ENCODE peak calls at places on chromosomes 5 and 9, in six cellular contexts. P, U, S, T, L and A are unnamed samples.

GRCh38 chr5:134463991-134464760 is 52.5 kb upstream of the CDKN2AIPNL start:
- DNase-seq in P (no peak), U (no peak), S (no peak), T (no peak), L (peak), A (peak)

GRCh38 chr9:75001719-75002421 is 26.2 kb downstream of the CARNMT1 start:
- DNase-seq in P (peak), U (no peak), S (peak), T (no peak), L (peak), A (peak)

GRCh38 chr5:58459860-58460726 is at the start of gene PLK2:
- DNase-seq in P (peak), U (peak), S (peak), T (peak), L (no peak), A (peak)

GRCh38 chr5:7742241-7742656 is 108.7 kb downstream of the CFAP90 start:
- DNase-seq in P (no peak), U (no peak), S (no peak), T (no peak), L (no peak), A (no peak)

GRCh38 chr5:90367879-90368278 is 41.7 kb downstream of the CETN3 start:
- DNase-seq in P (no peak), U (no peak), S (no peak), T (no peak), L (no peak), A (no peak)

GRCh38 chr9:37946041-37946440 is 42.1 kb upstream of the SLC25A51 start:
- DNase-seq in P (no peak), U (no peak), S (no peak), T (no peak), L (no peak), A (no peak)

GRCh38 chr5:56522972-56523371 is 289.8 kb upstream of the ANKRD55 start:
- DNase-seq in P (no peak), U (no peak), S (no peak), T (no peak), L (no peak), A (no peak)

GRCh38 chr9:5510360-5510931 is at the start of gene PDCD1LG2:
- DNase-seq in P (peak), U (no peak), S (peak), T (no peak), L (no peak), A (no peak)

GRCh38 chr9:93184439-93185221 is 691 bp downstream of the WNK2 start:
- DNase-seq in P (no peak), U (no peak), S (no peak), T (no peak), L (no peak), A (peak)

GRCh38 chr9:113992276-113992951 is 85.7 kb downstream of the AMBP start:
- DNase-seq in P (no peak), U (no peak), S (no peak), T (no peak), L (no peak), A (no peak)

GRCh38 chr9:89039664-89040063 is 48.4 kb downstream of the S1PR3 start:
- DNase-seq in P (no peak), U (no peak), S (no peak), T (no peak), L (no peak), A (no peak)

GRCh38 chr5:72837524-72838096 is 21.1 kb downstream of the TNPO1 start:
- DNase-seq in P (no peak), U (no peak), S (no peak), T (no peak), L (no peak), A (no peak)

GRCh38 chr5:132488590-132488989 is 2.0 kb downstream of the IRF1 start:
- DNase-seq in P (no peak), U (no peak), S (no peak), T (no peak), L (no peak), A (no peak)

GRCh38 chr9:6243746-6244145 is 28.1 kb downstream of the IL33 start:
- DNase-seq in P (no peak), U (no peak), S (no peak), T (no peak), L (no peak), A (no peak)

GRCh38 chr9:113823421-113823820 is 52.7 kb upstream of the ZNF618 start:
- DNase-seq in P (no peak), U (no peak), S (no peak), T (no peak), L (no peak), A (no peak)

GRCh38 chr9:107784235-107784958 is 294.8 kb upstream of the KLF4 start:
- DNase-seq in P (peak), U (no peak), S (peak), T (no peak), L (no peak), A (peak)

GRCh38 chr9:93061791-93062299 is 3.3 kb downstream of the SUSD3 start:
- DNase-seq in P (no peak), U (no peak), S (no peak), T (no peak), L (peak), A (no peak)

GRCh38 chr9:97954550-97954989 is 16.6 kb upstream of the HEMGN start:
- DNase-seq in P (peak), U (no peak), S (peak), T (peak), L (peak), A (peak)

GRCh38 chr5:66144799-66145390 is 795 bp downstream of the SREK1 start:
- DNase-seq in P (no peak), U (no peak), S (no peak), T (no peak), L (peak), A (peak)

GRCh38 chr5:14665110-14665822 is 748 bp downstream of the OTULIN start:
- DNase-seq in P (peak), U (no peak), S (no peak), T (peak), L (peak), A (peak)